ENCODE peak calls at places on chromosomes 11 and 22, in five cellular contexts. X, F, Q, I and C are unnamed samples.

GRCh38 chr22:44642096-44642644 is 59.8 kb upstream of the PRR5 start:
- DNase-seq in X (no peak), F (no peak), Q (no peak), I (no peak), C (no peak)

GRCh38 chr22:31876156-31877035 is 67.9 kb upstream of the YWHAH start:
- DNase-seq in X (no peak), F (no peak), Q (no peak), I (no peak), C (peak)

GRCh38 chr22:30220338-30221009 is 26.1 kb downstream of the LIF start:
- DNase-seq in X (no peak), F (no peak), Q (no peak), I (no peak), C (no peak)

GRCh38 chr22:17869285-17870096 is 95.2 kb upstream of the BID start:
- DNase-seq in X (no peak), F (no peak), Q (no peak), I (no peak), C (no peak)

GRCh38 chr11:3834349-3835099 is 6.2 kb downstream of the RHOG start:
- DNase-seq in X (no peak), F (peak), Q (no peak), I (no peak), C (no peak)

GRCh38 chr11:101582242-101583052 is 1.4 kb downstream of the TRPC6 start:
- DNase-seq in X (peak), F (no peak), Q (no peak), I (no peak), C (no peak)

GRCh38 chr11:134504146-134504905 is 92.3 kb upstream of the B3GAT1 start:
- DNase-seq in X (peak), F (no peak), Q (no peak), I (no peak), C (no peak)

GRCh38 chr11:106152013-106152412 is 74.6 kb downstream of the AASDHPPT start:
- DNase-seq in X (no peak), F (no peak), Q (peak), I (no peak), C (no peak)

GRCh38 chr11:2590951-2591754 is 108.6 kb downstream of the KCNQ1OT1 start:
- DNase-seq in X (no peak), F (peak), Q (no peak), I (no peak), C (no peak)

GRCh38 chr11:394034-394857 is at the start of gene PKP3:
- DNase-seq in X (peak), F (peak), Q (peak), I (peak), C (no peak)

GRCh38 chr11:41989800-41990380 is 530.4 kb upstream of the LRRC4C start:
- DNase-seq in X (no peak), F (no peak), Q (peak), I (no peak), C (no peak)

GRCh38 chr22:36366291-36366708 is 21.5 kb downstream of the MYH9 start:
- DNase-seq in X (no peak), F (no peak), Q (no peak), I (no peak), C (no peak)

DNA sequence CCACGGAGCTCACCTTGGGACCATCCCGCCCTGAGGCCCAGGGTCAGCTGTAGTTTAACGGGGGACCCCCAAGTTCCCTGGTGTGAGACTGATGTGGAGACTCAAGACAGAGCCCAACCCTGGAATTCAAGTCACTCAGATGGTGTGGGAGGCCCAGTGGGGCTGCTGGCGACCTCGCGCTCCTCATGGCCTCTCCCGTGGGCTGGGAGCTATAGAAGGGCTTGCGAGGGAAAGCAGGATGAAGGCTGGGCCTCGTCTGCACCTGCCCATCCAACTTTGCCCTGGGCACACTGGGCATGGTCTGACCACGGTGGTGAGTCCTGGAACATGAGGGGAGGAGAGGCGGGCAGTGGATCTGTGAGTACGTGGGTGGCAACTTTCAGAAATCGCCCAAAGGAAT is 13.6 kb upstream of the TTLL12 start:
- DNase-seq in X (no peak), F (no peak), Q (no peak), I (no peak), C (no peak)
- TF ChIP-seq EZH2 in X (no peak), F (no peak), Q (no peak), I (no peak), C (no peak)

GRCh38 chr11:12470236-12470635 is 92.9 kb downstream of the PARVA start:
- DNase-seq in X (no peak), F (no peak), Q (no peak), I (no peak), C (no peak)

GRCh38 chr11:12472401-12473065 is 95.2 kb downstream of the PARVA start:
- DNase-seq in X (peak), F (no peak), Q (no peak), I (no peak), C (no peak)

GRCh38 chr11:12473366-12473765 is 96.0 kb downstream of the PARVA start:
- DNase-seq in X (no peak), F (no peak), Q (no peak), I (no peak), C (no peak)

GRCh38 chr11:12467610-12468009 is 90.2 kb downstream of the PARVA start:
- DNase-seq in X (no peak), F (no peak), Q (no peak), I (no peak), C (no peak)

GRCh38 chr11:12469451-12469850 is 92.1 kb downstream of the PARVA start:
- DNase-seq in X (no peak), F (no peak), Q (no peak), I (no peak), C (no peak)
- H3K4me3 ChIP-seq in X (no peak), F (no peak), Q (no peak), I (no peak), C (no peak)

GRCh38 chr11:57463596-57464342 is 3.4 kb downstream of the RTN4RL2 start:
- DNase-seq in X (peak), F (no peak), Q (no peak), I (no peak), C (no peak)
- TF ChIP-seq EZH2 in X (no peak), F (no peak), Q (no peak), I (no peak), C (no peak)

GRCh38 chr11:118544647-118545010 is 13.6 kb downstream of the TMEM25 start:
- DNase-seq in X (no peak), F (no peak), Q (no peak), I (no peak), C (no peak)
- H3K4me3 ChIP-seq in X (no peak), F (no peak), Q (no peak), I (no peak), C (no peak)

GRCh38 chr11:31812392-31813241 is 1.5 kb upstream of the PAX6 start:
- DNase-seq in X (peak), F (no peak), Q (peak), I (peak), C (no peak)
- TF ChIP-seq EZH2 in X (peak), F (no peak), Q (no peak), I (no peak), C (peak)

GRCh38 chr22:43342347-43343261 is 568 bp downstream of the SCUBE1 start:
- DNase-seq in X (peak), F (no peak), Q (no peak), I (no peak), C (no peak)
- H3K4me3 ChIP-seq in X (peak), F (no peak), Q (no peak), I (no peak), C (peak)

DNA sequence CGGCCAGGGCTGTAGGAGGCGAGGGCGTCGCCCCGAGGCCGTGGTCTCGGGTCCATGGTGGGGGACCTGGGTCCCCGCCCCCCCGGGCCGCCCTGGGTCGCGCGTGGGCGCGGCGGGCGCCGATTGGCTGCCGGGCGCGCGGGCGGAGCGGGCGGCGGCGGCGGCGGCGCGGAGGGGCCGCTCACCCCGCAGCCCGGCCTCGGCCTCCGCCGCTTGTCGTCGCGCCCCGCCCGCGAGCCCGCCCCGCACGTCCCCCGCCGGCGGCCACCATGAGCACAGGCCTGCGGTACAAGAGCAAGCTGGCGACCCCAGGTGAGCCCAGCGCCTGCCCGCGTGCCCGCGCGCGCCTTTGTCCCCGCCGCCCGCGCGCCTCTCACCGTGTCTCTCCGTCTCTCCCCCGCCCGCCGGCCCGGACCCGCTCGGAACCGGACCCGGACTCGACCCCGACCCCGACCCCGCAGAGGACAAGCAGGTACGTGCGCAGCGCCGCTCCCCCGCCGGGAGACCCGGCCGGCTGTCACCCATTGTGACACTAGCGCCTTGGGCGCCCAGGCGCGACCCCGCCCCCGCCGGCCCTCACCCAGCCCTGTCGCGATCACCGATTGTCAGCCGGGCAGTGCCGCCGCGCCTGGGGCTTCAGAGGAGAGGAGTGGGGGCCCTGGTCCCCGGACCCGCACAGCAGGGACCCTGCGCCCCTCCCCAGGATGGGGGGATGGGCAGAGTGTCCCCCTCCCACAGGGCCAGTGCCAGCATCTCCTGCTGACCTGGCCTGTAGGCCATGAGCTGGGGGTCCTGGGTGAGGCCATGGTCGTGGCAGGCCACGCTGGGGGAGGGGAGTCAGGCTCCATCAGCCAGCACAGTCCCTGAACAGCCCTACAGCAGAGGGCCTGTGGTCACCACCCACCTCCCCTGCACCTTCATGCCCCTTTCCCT is at the start of gene SEPTIN5:
- DNase-seq in X (peak), F (peak), Q (no peak), I (no peak), C (no peak)
- TF ChIP-seq EZH2 in X (peak), F (no peak), Q (no peak), I (no peak), C (no peak)

GRCh38 chr22:38270091-38270972 is 2.5 kb downstream of the TMEM184B start:
- DNase-seq in X (no peak), F (no peak), Q (no peak), I (no peak), C (no peak)
- H3K4me3 ChIP-seq in X (no peak), F (no peak), Q (no peak), I (peak), C (no peak)